ENCODE peak calls at places on chromosomes 12 and 14, in ten cellular contexts. O is GM12892; H is AG04450; U is Caco-2; K is HTR-8/SVneo; R is stimulated activated CD8-positive, alpha-beta memory T cell treated with anti-CD3 and anti-CD28 coated beads, Interleukin-4, amount 100 ng/mL, for 24 hours; A is endothelial cell; G is A549; J is EH; W is T-helper 17 cell. Y is an unnamed sample.

GRCh38 chr12:12018454-12018853 is 52.3 kb upstream of the BCL2L14 start:
- DNase-seq in O (no peak), H (no peak), U (no peak), K (no peak), R (no peak), A (no peak), G (no peak), J (peak), W (no peak), Y (no peak)

GRCh38 chr12:110704231-110704630 is 15.3 kb upstream of the HVCN1 start:
- DNase-seq in O (no peak), H (no peak), U (no peak), K (no peak), R (no peak), A (no peak), G (no peak), J (no peak), W (no peak), Y (peak)

GRCh38 chr14:61132336-61132735 is 148.8 kb downstream of the TMEM30B start:
- DNase-seq in O (no peak), H (no peak), U (no peak), K (no peak), R (no peak), A (no peak), G (no peak), J (peak), W (no peak), Y (peak)

GRCh38 chr12:1791104-1791927 is 29.0 kb upstream of the LRTM2 start:
- DNase-seq in O (no peak), H (no peak), U (peak), K (peak), R (peak), A (peak), G (peak), J (peak), W (peak), Y (peak)

GRCh38 chr12:95582230-95583058 is 31.2 kb upstream of the USP44 start:
- DNase-seq in O (no peak), H (no peak), U (peak), K (peak), R (no peak), A (no peak), G (peak), J (peak), W (no peak), Y (no peak)

GRCh38 chr14:102532204-102532658 is 22.7 kb upstream of the ANKRD9 start:
- DNase-seq in O (no peak), H (no peak), U (no peak), K (no peak), R (no peak), A (no peak), G (peak), J (no peak), W (no peak), Y (peak)

GRCh38 chr14:86221000-86221399 is 691.1 kb downstream of the FLRT2 start:
- DNase-seq in O (no peak), H (no peak), U (peak), K (no peak), R (no peak), A (no peak), G (no peak), J (no peak), W (no peak), Y (no peak)

GRCh38 chr12:120468271-120468845 is 1.2 kb downstream of the SRSF9 start:
- DNase-seq in O (no peak), H (no peak), U (peak), K (peak), R (no peak), A (peak), G (peak), J (peak), W (no peak), Y (peak)

GRCh38 chr14:62251237-62251636 is 489.0 kb downstream of the SNAPC1 start:
- DNase-seq in O (no peak), H (no peak), U (no peak), K (no peak), R (no peak), A (no peak), G (no peak), J (no peak), W (no peak), Y (no peak)

GRCh38 chr14:58919262-58919661 is 269.2 kb upstream of the DAAM1 start:
- DNase-seq in O (no peak), H (no peak), U (no peak), K (no peak), R (no peak), A (no peak), G (no peak), J (peak), W (no peak), Y (no peak)

Y was measured in trophoblast cell.